ENCODE peak calls at places on chromosomes 13 and 19, in seven cellular contexts. One of them, this sample, is unnamed.

GRCh38 chr13:98563071-98563470 is 13.8 kb downstream of the STK24 start:
- DNase-seq in heart right ventricle: no peak
- DNase-seq in prostate gland: no peak
- DNase-seq in PC-3: peak
- DNase-seq in lower leg skin: no peak
- DNase-seq in cardiac muscle cell: no peak
- DNase-seq in AG09309: no peak
- DNase-seq in this sample: no peak

GRCh38 chr13:28494537-28494860 is 429 bp downstream of the FLT1 start:
- DNase-seq in PC-3: no peak
- DNase-seq in heart right ventricle: no peak
- DNase-seq in cardiac muscle cell: no peak
- DNase-seq in prostate gland: no peak
- DNase-seq in lower leg skin: no peak
- DNase-seq in AG09309: no peak
- DNase-seq in this sample: peak

GRCh38 chr19:41540041-41540695 is 35.8 kb upstream of the CEACAM21 start:
- DNase-seq in PC-3: no peak
- DNase-seq in prostate gland: no peak
- DNase-seq in heart right ventricle: no peak
- DNase-seq in lower leg skin: no peak
- DNase-seq in AG09309: no peak
- DNase-seq in cardiac muscle cell: no peak
- DNase-seq in this sample: no peak

GRCh38 chr13:38563739-38564138 is 123.1 kb upstream of the FREM2 start:
- DNase-seq in PC-3: no peak
- DNase-seq in lower leg skin: no peak
- DNase-seq in prostate gland: no peak
- DNase-seq in cardiac muscle cell: no peak
- DNase-seq in AG09309: no peak
- DNase-seq in heart right ventricle: no peak
- DNase-seq in this sample: no peak

GRCh38 chr13:97384366-97384765 is 49.6 kb upstream of the RAP2A start:
- DNase-seq in PC-3: no peak
- DNase-seq in cardiac muscle cell: no peak
- DNase-seq in lower leg skin: no peak
- DNase-seq in AG09309: no peak
- DNase-seq in prostate gland: no peak
- DNase-seq in heart right ventricle: no peak
- DNase-seq in this sample: no peak

GRCh38 chr13:44308352-44308751 is 65.3 kb upstream of the SERP2 start:
- DNase-seq in cardiac muscle cell: no peak
- DNase-seq in AG09309: no peak
- DNase-seq in heart right ventricle: no peak
- DNase-seq in lower leg skin: no peak
- DNase-seq in prostate gland: no peak
- DNase-seq in PC-3: no peak
- DNase-seq in this sample: no peak

GRCh38 chr13:75931116-75931515 is 295.0 kb downstream of the LMO7 start:
- DNase-seq in AG09309: no peak
- DNase-seq in prostate gland: no peak
- DNase-seq in lower leg skin: no peak
- DNase-seq in cardiac muscle cell: no peak
- DNase-seq in PC-3: no peak
- DNase-seq in heart right ventricle: no peak
- DNase-seq in this sample: no peak

GRCh38 chr13:102399791-102400618 is 1.8 kb downstream of the FGF14 start:
- DNase-seq in PC-3: no peak
- DNase-seq in cardiac muscle cell: peak
- DNase-seq in heart right ventricle: no peak
- DNase-seq in AG09309: no peak
- DNase-seq in lower leg skin: no peak
- DNase-seq in prostate gland: no peak
- DNase-seq in this sample: peak

GRCh38 chr19:307793-308420 is 16.7 kb upstream of the PLPP2 start:
- DNase-seq in lower leg skin: no peak
- DNase-seq in cardiac muscle cell: no peak
- DNase-seq in heart right ventricle: no peak
- DNase-seq in prostate gland: no peak
- DNase-seq in AG09309: no peak
- DNase-seq in PC-3: no peak
- DNase-seq in this sample: no peak

GRCh38 chr19:52518646-52519045 is 8.8 kb upstream of the ZNF808 start:
- DNase-seq in cardiac muscle cell: no peak
- DNase-seq in prostate gland: no peak
- DNase-seq in lower leg skin: no peak
- DNase-seq in AG09309: no peak
- DNase-seq in heart right ventricle: no peak
- DNase-seq in PC-3: no peak
- DNase-seq in this sample: no peak

GRCh38 chr19:20558011-20558410 is 7.6 kb downstream of the ZNF737 start:
- DNase-seq in lower leg skin: no peak
- DNase-seq in PC-3: no peak
- DNase-seq in cardiac muscle cell: no peak
- DNase-seq in heart right ventricle: peak
- DNase-seq in AG09309: no peak
- DNase-seq in prostate gland: no peak
- DNase-seq in this sample: peak

GRCh38 chr13:97004096-97004876 is 10.0 kb upstream of the OXGR1 start:
- DNase-seq in lower leg skin: no peak
- DNase-seq in heart right ventricle: no peak
- DNase-seq in PC-3: peak
- DNase-seq in prostate gland: no peak
- DNase-seq in cardiac muscle cell: no peak
- DNase-seq in AG09309: no peak
- DNase-seq in this sample: no peak

GRCh38 chr13:49410477-49410876 is 33.4 kb downstream of the CAB39L start:
- DNase-seq in PC-3: no peak
- DNase-seq in cardiac muscle cell: no peak
- DNase-seq in lower leg skin: no peak
- DNase-seq in prostate gland: no peak
- DNase-seq in AG09309: no peak
- DNase-seq in heart right ventricle: no peak
- DNase-seq in this sample: no peak

GRCh38 chr13:84430441-84430840 is 548.2 kb upstream of the SLITRK1 start:
- DNase-seq in heart right ventricle: no peak
- DNase-seq in PC-3: no peak
- DNase-seq in lower leg skin: no peak
- DNase-seq in AG09309: no peak
- DNase-seq in prostate gland: no peak
- DNase-seq in cardiac muscle cell: no peak
- DNase-seq in this sample: no peak

GRCh38 chr13:44140146-44140545 is 233.5 kb upstream of the SERP2 start:
- DNase-seq in PC-3: no peak
- DNase-seq in cardiac muscle cell: no peak
- DNase-seq in prostate gland: peak
- DNase-seq in lower leg skin: no peak
- DNase-seq in heart right ventricle: no peak
- DNase-seq in AG09309: no peak
- DNase-seq in this sample: no peak

GRCh38 chr13:36870050-36870692 is 49.9 kb downstream of the SMAD9 start:
- DNase-seq in prostate gland: no peak
- DNase-seq in PC-3: peak
- DNase-seq in lower leg skin: no peak
- DNase-seq in AG09309: no peak
- DNase-seq in heart right ventricle: no peak
- DNase-seq in cardiac muscle cell: no peak
- DNase-seq in this sample: no peak

GRCh38 chr13:73090116-73090811 is 31.5 kb downstream of the KLF5 start:
- DNase-seq in PC-3: peak
- DNase-seq in heart right ventricle: no peak
- DNase-seq in AG09309: peak
- DNase-seq in cardiac muscle cell: no peak
- DNase-seq in lower leg skin: no peak
- DNase-seq in prostate gland: peak
- DNase-seq in this sample: no peak

GRCh38 chr13:20990910-20991525 is 70.4 kb downstream of the LATS2 start:
- DNase-seq in heart right ventricle: no peak
- DNase-seq in PC-3: no peak
- DNase-seq in lower leg skin: no peak
- DNase-seq in AG09309: no peak
- DNase-seq in cardiac muscle cell: no peak
- DNase-seq in prostate gland: no peak
- DNase-seq in this sample: no peak

GRCh38 chr19:30911491-30911890 is 437.7 kb downstream of the TSHZ3 start:
- DNase-seq in PC-3: no peak
- DNase-seq in AG09309: no peak
- DNase-seq in lower leg skin: no peak
- DNase-seq in heart right ventricle: no peak
- DNase-seq in prostate gland: no peak
- DNase-seq in cardiac muscle cell: no peak
- DNase-seq in this sample: no peak

GRCh38 chr19:16714702-16715294 is 4.8 kb upstream of the NWD1 start:
- DNase-seq in prostate gland: peak
- DNase-seq in cardiac muscle cell: peak
- DNase-seq in PC-3: peak
- DNase-seq in heart right ventricle: peak
- DNase-seq in lower leg skin: no peak
- DNase-seq in AG09309: no peak
- DNase-seq in this sample: peak

GRCh38 chr13:112248909-112249592 is 127.1 kb upstream of the SPACA7 start:
- DNase-seq in PC-3: no peak
- DNase-seq in prostate gland: no peak
- DNase-seq in lower leg skin: peak
- DNase-seq in cardiac muscle cell: no peak
- DNase-seq in AG09309: no peak
- DNase-seq in heart right ventricle: no peak
- DNase-seq in this sample: no peak

GRCh38 chr19:32691952-32692726 is 518 bp downstream of the NUDT19 start:
- DNase-seq in heart right ventricle: peak
- DNase-seq in PC-3: peak
- DNase-seq in lower leg skin: peak
- DNase-seq in cardiac muscle cell: no peak
- DNase-seq in AG09309: peak
- DNase-seq in prostate gland: peak
- DNase-seq in this sample: peak

GRCh38 chr13:107644136-107644535 is 571.2 kb downstream of the LIG4 start:
- DNase-seq in prostate gland: no peak
- DNase-seq in heart right ventricle: no peak
- DNase-seq in AG09309: no peak
- DNase-seq in cardiac muscle cell: no peak
- DNase-seq in PC-3: no peak
- DNase-seq in lower leg skin: no peak
- DNase-seq in this sample: no peak

GRCh38 chr13:41562083-41562482 is 104.7 kb downstream of the RGCC start:
- DNase-seq in lower leg skin: peak
- DNase-seq in AG09309: peak
- DNase-seq in cardiac muscle cell: no peak
- DNase-seq in heart right ventricle: peak
- DNase-seq in prostate gland: no peak
- DNase-seq in PC-3: no peak
- DNase-seq in this sample: no peak

GRCh38 chr19:48954011-48954594 is 572 bp upstream of the BAX start:
- DNase-seq in PC-3: no peak
- DNase-seq in cardiac muscle cell: no peak
- DNase-seq in AG09309: no peak
- DNase-seq in heart right ventricle: no peak
- DNase-seq in lower leg skin: no peak
- DNase-seq in prostate gland: no peak
- DNase-seq in this sample: no peak

GRCh38 chr13:24648983-24649684 is 31.1 kb upstream of the ATP12A start:
- DNase-seq in PC-3: no peak
- DNase-seq in prostate gland: no peak
- DNase-seq in heart right ventricle: no peak
- DNase-seq in lower leg skin: no peak
- DNase-seq in cardiac muscle cell: no peak
- DNase-seq in AG09309: no peak
- DNase-seq in this sample: no peak

GRCh38 chr13:28503182-28503980 is 8.5 kb upstream of the FLT1 start:
- DNase-seq in AG09309: no peak
- DNase-seq in heart right ventricle: no peak
- DNase-seq in cardiac muscle cell: no peak
- DNase-seq in prostate gland: no peak
- DNase-seq in PC-3: no peak
- DNase-seq in lower leg skin: no peak
- DNase-seq in this sample: no peak

GRCh38 chr19:1026189-1027019 is at the start of gene CNN2:
- DNase-seq in cardiac muscle cell: peak
- DNase-seq in PC-3: peak
- DNase-seq in heart right ventricle: peak
- DNase-seq in AG09309: no peak
- DNase-seq in prostate gland: peak
- DNase-seq in lower leg skin: peak
- DNase-seq in this sample: peak

GRCh38 chr13:110266983-110267382 is 40.0 kb downstream of the COL4A1 start:
- DNase-seq in PC-3: no peak
- DNase-seq in cardiac muscle cell: no peak
- DNase-seq in lower leg skin: no peak
- DNase-seq in prostate gland: no peak
- DNase-seq in AG09309: no peak
- DNase-seq in heart right ventricle: no peak
- DNase-seq in this sample: no peak

GRCh38 chr13:91375119-91375729 is 23.2 kb upstream of the GPC5 start:
- DNase-seq in heart right ventricle: no peak
- DNase-seq in lower leg skin: no peak
- DNase-seq in AG09309: no peak
- DNase-seq in prostate gland: no peak
- DNase-seq in PC-3: peak
- DNase-seq in cardiac muscle cell: no peak
- DNase-seq in this sample: no peak
- TF ChIP-seq CTCF in heart right ventricle: no peak
- TF ChIP-seq CTCF in lower leg skin: no peak
- TF ChIP-seq CTCF in AG09309: peak
- TF ChIP-seq CTCF in prostate gland: no peak
- TF ChIP-seq CTCF in PC-3: peak
- TF ChIP-seq CTCF in cardiac muscle cell: peak
- TF ChIP-seq CTCF in this sample: peak

DNA sequence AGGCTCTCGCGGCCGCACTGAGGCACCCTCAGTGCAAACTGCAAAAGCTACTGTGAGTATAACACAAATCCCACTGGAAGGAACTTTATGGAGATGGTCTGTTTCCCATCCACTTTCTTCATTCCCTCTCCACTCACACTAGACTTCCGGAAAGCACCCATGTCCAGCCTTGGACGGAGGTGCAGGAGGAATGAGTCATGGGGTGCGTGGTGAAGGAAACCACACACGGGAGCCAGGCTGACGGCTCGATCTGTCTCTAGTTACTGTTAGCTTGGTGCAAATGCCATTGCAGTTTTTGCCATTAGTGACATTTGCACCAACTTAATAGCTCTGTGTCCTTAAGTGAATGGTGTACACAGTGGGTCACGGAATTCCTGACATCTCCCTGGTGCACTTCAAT is 14.6 kb downstream of the NLRP8 start:
- DNase-seq in heart right ventricle: no peak
- DNase-seq in cardiac muscle cell: no peak
- DNase-seq in lower leg skin: no peak
- DNase-seq in AG09309: no peak
- DNase-seq in prostate gland: no peak
- DNase-seq in PC-3: peak
- DNase-seq in this sample: no peak
- TF ChIP-seq CTCF in heart right ventricle: no peak
- TF ChIP-seq CTCF in cardiac muscle cell: no peak
- TF ChIP-seq CTCF in lower leg skin: no peak
- TF ChIP-seq CTCF in AG09309: no peak
- TF ChIP-seq CTCF in prostate gland: no peak
- TF ChIP-seq CTCF in PC-3: no peak
- TF ChIP-seq CTCF in this sample: no peak

GRCh38 chr13:104204177-104204576 is 1138.0 kb upstream of the SLC10A2 start:
- DNase-seq in heart right ventricle: no peak
- DNase-seq in prostate gland: no peak
- DNase-seq in AG09309: no peak
- DNase-seq in PC-3: no peak
- DNase-seq in lower leg skin: no peak
- DNase-seq in cardiac muscle cell: no peak
- DNase-seq in this sample: no peak
- TF ChIP-seq CTCF in heart right ventricle: no peak
- TF ChIP-seq CTCF in prostate gland: no peak
- TF ChIP-seq CTCF in AG09309: no peak
- TF ChIP-seq CTCF in PC-3: peak
- TF ChIP-seq CTCF in lower leg skin: no peak
- TF ChIP-seq CTCF in cardiac muscle cell: no peak
- TF ChIP-seq CTCF in this sample: no peak

GRCh38 chr19:4208385-4209094 is 20.8 kb upstream of the EBI3 start:
- DNase-seq in PC-3: peak
- DNase-seq in cardiac muscle cell: no peak
- DNase-seq in lower leg skin: no peak
- DNase-seq in AG09309: no peak
- DNase-seq in prostate gland: no peak
- DNase-seq in heart right ventricle: no peak
- DNase-seq in this sample: no peak
- TF ChIP-seq CTCF in PC-3: peak
- TF ChIP-seq CTCF in cardiac muscle cell: peak
- TF ChIP-seq CTCF in lower leg skin: no peak
- TF ChIP-seq CTCF in AG09309: peak
- TF ChIP-seq CTCF in prostate gland: no peak
- TF ChIP-seq CTCF in heart right ventricle: no peak
- TF ChIP-seq CTCF in this sample: no peak

This sample was measured in glutamatergic neuron.